ENCODE peak calls at places on chromosomes 5 and 9, in eight cellular contexts. H is aorta, B is tibial nerve, W is neuronal stem cell, X is adipocyte, I is NT2/D1, V is adrenal gland, D is iPS DF 6.9. T is an unnamed sample. For H3K4me1, the result is how much of the 10 kb centered on the place peaks cover.

GRCh38 chr9:73916016-73916673 is 581.0 kb upstream of the RORB start:
- DNase-seq in H (no peak), B (no peak), W (no peak), X (peak), I (peak), V (no peak), D (peak), T (no peak)

GRCh38 chr5:134664448-134664847 is 15.9 kb downstream of the SEC24A start:
- DNase-seq in H (no peak), B (no peak), W (no peak), X (no peak), I (no peak), V (no peak), D (no peak), T (no peak)

GRCh38 chr9:136085815-136086212 is 9.3 kb downstream of the NACC2 start:
- DNase-seq in H (peak), B (no peak), W (no peak), X (no peak), I (no peak), V (peak), D (no peak), T (no peak)

GRCh38 chr5:31948006-31948405 is 226.1 kb downstream of the GOLPH3 start:
- DNase-seq in H (no peak), B (no peak), W (no peak), X (no peak), I (no peak), V (no peak), D (no peak), T (no peak)

GRCh38 chr5:139394123-139394653 is 716 bp downstream of the PROB1 start:
- DNase-seq in H (peak), B (no peak), W (no peak), X (peak), I (peak), V (peak), D (no peak), T (no peak)

GRCh38 chr5:28896949-28897348 is 1858.6 kb upstream of the CDH9 start:
- DNase-seq in H (no peak), B (no peak), W (no peak), X (peak), I (no peak), V (no peak), D (no peak), T (no peak)

GRCh38 chr9:21817176-21817575 is 14.7 kb downstream of the MTAP start:
- DNase-seq in H (no peak), B (no peak), W (no peak), X (peak), I (no peak), V (peak), D (no peak), T (no peak)

GRCh38 chr9:74573792-74574191 is 76.7 kb downstream of the RORB start:
- DNase-seq in H (no peak), B (no peak), W (no peak), X (no peak), I (no peak), V (no peak), D (no peak), T (no peak)

GRCh38 chr5:59789197-59789596 is 104.3 kb downstream of the PDE4D start:
- DNase-seq in H (no peak), B (no peak), W (no peak), X (no peak), I (no peak), V (no peak), D (no peak), T (no peak)

GRCh38 chr9:13088734-13089427 is 190.6 kb downstream of the MPDZ start:
- DNase-seq in H (no peak), B (no peak), W (peak), X (peak), I (peak), V (peak), D (peak), T (peak)

GRCh38 chr9:129697111-129697955 is 31.9 kb downstream of the PRRX2 start:
- DNase-seq in H (peak), B (peak), W (no peak), X (peak), I (no peak), V (peak), D (no peak), T (no peak)

GRCh38 chr5:58946232-58946631 is 363.4 kb downstream of the RAB3C start:
- DNase-seq in H (no peak), B (no peak), W (no peak), X (no peak), I (no peak), V (no peak), D (no peak), T (no peak)

GRCh38 chr5:77339491-77339890 is 129.0 kb downstream of the PDE8B start:
- DNase-seq in H (no peak), B (no peak), W (no peak), X (no peak), I (no peak), V (no peak), D (no peak), T (no peak)

GRCh38 chr9:61669352-61669751 is 479.5 kb downstream of the SPATA31A7 start:
- DNase-seq in H (no peak), B (no peak), W (no peak), X (no peak), I (no peak), V (no peak), D (no peak), T (no peak)

GRCh38 chr5:53211799-53212198 is 102.2 kb upstream of the MOCS2 start:
- DNase-seq in H (no peak), B (no peak), W (no peak), X (no peak), I (no peak), V (no peak), D (no peak), T (no peak)

GRCh38 chr9:4604678-4605095 is 57.4 kb upstream of the PLPP6 start:
- DNase-seq in H (no peak), B (peak), W (peak), X (peak), I (peak), V (peak), D (peak), T (peak)

GRCh38 chr5:177015156-177015555 is 7.3 kb upstream of the ZNF346 start:
- DNase-seq in H (no peak), B (no peak), W (no peak), X (no peak), I (no peak), V (no peak), D (no peak), T (no peak)

GRCh38 chr5:169647566-169647965 is 10.5 kb downstream of the DOCK2 start:
- DNase-seq in H (no peak), B (no peak), W (no peak), X (no peak), I (no peak), V (no peak), D (no peak), T (no peak)

GRCh38 chr9:109716631-109717030 is 63.4 kb upstream of the PALM2AKAP2 start:
- DNase-seq in H (no peak), B (no peak), W (no peak), X (no peak), I (no peak), V (no peak), D (no peak), T (no peak)

GRCh38 chr5:123422433-123423277 is 548 bp downstream of the CEP120 start:
- DNase-seq in H (no peak), B (peak), W (peak), X (peak), I (no peak), V (peak), D (no peak), T (peak)

GRCh38 chr9:89553451-89554020 is 51.3 kb upstream of the GADD45G start:
- DNase-seq in H (no peak), B (no peak), W (no peak), X (no peak), I (no peak), V (no peak), D (no peak), T (no peak)

GRCh38 chr9:109880276-109881169 is 100.5 kb downstream of the PALM2AKAP2 start:
- DNase-seq in H (no peak), B (no peak), W (peak), X (peak), I (peak), V (peak), D (peak), T (no peak)

GRCh38 chr5:149797897-149798296 is 67.8 kb downstream of the PPARGC1B start:
- DNase-seq in H (peak), B (no peak), W (no peak), X (no peak), I (no peak), V (no peak), D (no peak), T (no peak)
- H3K4me1 ChIP-seq in H (under half), B (under half), W (under half), X (half or more), I (under half), V (under half), D (under half), T (under half)

GRCh38 chr5:91123291-91123690 is 259.8 kb downstream of the ARRDC3 start:
- DNase-seq in H (no peak), B (no peak), W (peak), X (no peak), I (no peak), V (no peak), D (no peak), T (no peak)

GRCh38 chr5:91121347-91121993 is 261.6 kb downstream of the ARRDC3 start:
- DNase-seq in H (no peak), B (no peak), W (no peak), X (peak), I (no peak), V (no peak), D (no peak), T (no peak)

GRCh38 chr5:91123896-91124295 is 259.2 kb downstream of the ARRDC3 start:
- DNase-seq in H (no peak), B (no peak), W (no peak), X (no peak), I (no peak), V (peak), D (no peak), T (no peak)

GRCh38 chr5:91119941-91120850 is 262.9 kb downstream of the ARRDC3 start:
- DNase-seq in H (no peak), B (peak), W (no peak), X (no peak), I (no peak), V (no peak), D (no peak), T (no peak)

GRCh38 chr5:91122663-91123062 is 260.5 kb downstream of the ARRDC3 start:
- DNase-seq in H (no peak), B (no peak), W (no peak), X (no peak), I (no peak), V (no peak), D (no peak), T (no peak)
- H3K4me1 ChIP-seq in H (under half), B (half or more), W (under half), X (half or more), I (under half), V (under half), D (under half), T (under half)

GRCh38 chr5:14216372-14216771 is 73.2 kb downstream of the TRIO start:
- DNase-seq in H (no peak), B (no peak), W (no peak), X (no peak), I (no peak), V (no peak), D (no peak), T (no peak)

GRCh38 chr5:14218011-14218410 is 74.9 kb downstream of the TRIO start:
- DNase-seq in H (no peak), B (no peak), W (no peak), X (no peak), I (no peak), V (no peak), D (no peak), T (no peak)

GRCh38 chr5:14218480-14218879 is 75.3 kb downstream of the TRIO start:
- DNase-seq in H (no peak), B (no peak), W (no peak), X (no peak), I (no peak), V (no peak), D (no peak), T (no peak)

GRCh38 chr5:14216902-14217301 is 73.8 kb downstream of the TRIO start:
- DNase-seq in H (no peak), B (no peak), W (no peak), X (no peak), I (peak), V (no peak), D (peak), T (no peak)

GRCh38 chr5:14217587-14217986 is 74.4 kb downstream of the TRIO start:
- DNase-seq in H (no peak), B (no peak), W (no peak), X (no peak), I (no peak), V (peak), D (no peak), T (no peak)
- H3K4me1 ChIP-seq in H (under half), B (under half), W (under half), X (under half), I (under half), V (under half), D (under half), T (half or more)

GRCh38 chr9:70419546-70420266 is 5.2 kb upstream of the KLF9 start:
- DNase-seq in H (peak), B (peak), W (peak), X (peak), I (peak), V (peak), D (no peak), T (peak)
- H3K4me1 ChIP-seq in H (under half), B (half or more), W (under half), X (half or more), I (under half), V (under half), D (under half), T (under half)

DNA sequence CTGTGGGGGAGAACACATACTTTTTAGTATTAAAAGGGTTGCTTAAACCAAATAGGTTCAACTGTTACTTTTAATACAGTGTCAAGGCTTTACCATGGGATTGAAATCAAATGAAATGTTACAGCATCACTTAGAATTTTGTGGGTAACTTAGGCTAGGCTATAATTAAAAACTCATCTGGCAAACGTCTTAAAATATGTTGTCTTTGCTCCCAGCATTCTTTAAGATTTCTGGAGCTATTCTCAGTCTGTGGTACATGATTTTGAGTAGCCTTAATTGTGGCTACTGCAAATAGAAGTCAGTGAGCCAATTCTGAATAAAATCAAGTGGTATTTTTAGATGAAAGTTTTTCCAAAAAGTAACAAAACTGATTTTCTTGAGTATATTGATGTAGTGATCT is 30.7 kb downstream of the UHRF2 start:
- DNase-seq in H (no peak), B (no peak), W (no peak), X (peak), I (no peak), V (no peak), D (no peak), T (no peak)
- H3K4me1 ChIP-seq in H (under half), B (half or more), W (under half), X (under half), I (under half), V (under half), D (under half), T (under half)

DNA sequence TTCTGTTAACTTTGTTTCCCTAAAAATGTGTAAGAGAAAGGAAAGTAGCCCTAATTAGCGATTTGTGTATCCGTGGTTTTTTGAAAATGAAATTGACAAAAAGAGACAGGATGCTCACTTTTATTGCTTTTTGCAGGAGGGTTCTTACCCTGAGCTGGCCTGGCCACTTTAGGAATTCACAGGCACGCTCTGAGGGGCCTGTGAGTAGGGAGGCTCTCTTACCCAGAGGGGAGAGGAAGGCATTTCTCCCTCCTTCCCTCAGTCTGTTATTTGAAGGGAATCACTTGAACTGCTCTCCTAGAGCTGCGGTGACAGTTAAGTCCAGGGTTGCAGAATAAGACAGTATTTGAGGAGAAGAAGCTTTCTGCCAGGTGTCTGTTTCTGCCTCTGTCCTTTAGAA is 16.7 kb downstream of the PIK3R1 start:
- DNase-seq in H (no peak), B (no peak), W (no peak), X (no peak), I (no peak), V (no peak), D (no peak), T (no peak)
- H3K4me1 ChIP-seq in H (under half), B (half or more), W (under half), X (under half), I (under half), V (under half), D (under half), T (under half)

DNA sequence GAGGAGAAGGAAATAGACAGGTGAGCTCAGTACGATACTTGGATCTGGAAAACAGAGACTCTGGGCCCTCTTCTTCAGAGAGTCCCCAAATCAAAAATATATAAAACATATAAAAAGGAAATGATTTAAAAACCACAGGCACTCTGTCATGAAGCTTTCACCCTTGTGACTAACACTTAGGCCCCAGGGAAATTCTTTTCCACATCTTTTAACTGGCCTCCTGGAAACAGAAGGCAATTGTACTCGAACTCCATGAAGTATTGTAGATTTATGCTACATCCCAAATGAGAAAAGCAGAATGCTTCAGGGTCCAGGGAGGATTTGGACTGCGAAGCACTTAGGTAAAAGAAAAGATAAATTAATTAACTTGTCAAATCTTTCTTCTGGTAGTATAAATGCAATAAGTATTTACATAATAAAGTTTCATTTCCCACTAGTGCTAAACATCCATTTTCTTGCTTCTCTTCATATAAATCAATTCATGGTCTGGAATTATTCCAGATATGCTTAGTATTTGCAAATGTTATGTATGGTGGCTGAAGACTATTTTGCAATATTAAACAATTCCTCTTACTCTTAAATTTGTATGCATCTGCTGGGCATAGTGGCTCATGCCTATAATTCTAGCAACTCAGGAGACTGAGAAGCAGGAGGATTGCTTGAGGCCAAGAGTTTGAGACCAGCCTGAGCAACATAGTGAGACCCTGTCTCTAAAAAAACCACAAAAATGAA is 64.8 kb upstream of the ELL2 start:
- DNase-seq in H (no peak), B (no peak), W (no peak), X (peak), I (no peak), V (no peak), D (no peak), T (no peak)
- H3K4me1 ChIP-seq in H (under half), B (under half), W (under half), X (under half), I (under half), V (under half), D (under half), T (under half)

GRCh38 chr9:137544176-137544755 is 5.9 kb downstream of the PNPLA7 start:
- DNase-seq in H (no peak), B (no peak), W (no peak), X (no peak), I (no peak), V (no peak), D (no peak), T (no peak)
- H3K4me1 ChIP-seq in H (under half), B (under half), W (under half), X (half or more), I (under half), V (under half), D (under half), T (under half)

T was measured in Panc1.